ENCODE peak calls at places on chromosomes 13 and 19, in six cellular contexts. O, C, P, E, B and Q are unnamed samples.

GRCh38 chr13:97257800-97258799 is 36.0 kb downstream of the MBNL2 start:
- DNase-seq in C (no peak), B (peak; percentile 77), O (peak; percentile 84), P (peak; percentile 90), E (peak; percentile 98), Q (no peak)

GRCh38 chr13:111165189-111165588 is 50.1 kb downstream of the ARHGEF7 start:
- DNase-seq in E (no peak), C (no peak), P (no peak), B (peak; percentile 26), O (no peak), Q (no peak)

GRCh38 chr13:109301276-109301675 is 485.1 kb downstream of the IRS2 start:
- DNase-seq in E (no peak), O (no peak), P (no peak), C (no peak), B (no peak), Q (no peak)

GRCh38 chr13:34816543-34816942 is 125.5 kb upstream of the NBEA start:
- DNase-seq in C (no peak), E (peak; percentile 28), P (no peak), B (no peak), O (no peak), Q (no peak)

GRCh38 chr19:7477758-7478157 is 11.1 kb downstream of the PEX11G start:
- DNase-seq in C (no peak), P (no peak), B (no peak), E (no peak), O (no peak), Q (no peak)

GRCh38 chr19:43623889-43624670 is 4.7 kb upstream of the ZNF428 start:
- DNase-seq in E (no peak), O (peak; percentile 93), B (peak; percentile 14), P (no peak), C (no peak), Q (peak; percentile 86)

GRCh38 chr19:17797397-17798201 is 2.7 kb downstream of the B3GNT3 start:
- DNase-seq in P (no peak), C (no peak), E (peak; percentile 16), B (peak; percentile 78), O (no peak), Q (no peak)

GRCh38 chr13:39016789-39017188 is 21.1 kb downstream of the PROSER1 start:
- DNase-seq in O (no peak), P (peak; percentile 8), E (peak; percentile 30), B (peak; percentile 35), C (peak; percentile 42), Q (no peak)

GRCh38 chr19:372306-372890 is 27.8 kb upstream of the MIER2 start:
- DNase-seq in P (peak; percentile 70), B (no peak), O (no peak), C (no peak), E (no peak), Q (no peak)

GRCh38 chr19:43777163-43777700 is 3.5 kb downstream of the KCNN4 start:
- DNase-seq in E (peak; percentile 25), P (peak; percentile 36), B (no peak), O (no peak), C (no peak), Q (no peak)

GRCh38 chr19:10334340-10335148 is 1.2 kb upstream of the RAVER1 start:
- DNase-seq in O (peak; percentile 95), P (peak; percentile 93), C (peak; percentile 88), B (peak; percentile 98), E (peak; percentile 97), Q (peak; percentile 99)

GRCh38 chr19:44718441-44719261 is 19.7 kb downstream of the CEACAM16 start:
- DNase-seq in O (peak; percentile 89), E (peak; percentile 83), P (peak; percentile 56), B (no peak), C (peak; percentile 69), Q (peak; percentile 74)

GRCh38 chr13:112803422-112803821 is 113.6 kb downstream of the ATP11A start:
- DNase-seq in B (no peak), P (no peak), E (no peak), O (no peak), C (no peak), Q (no peak)

GRCh38 chr19:45515081-45515624 is 7.9 kb downstream of the VASP start:
- DNase-seq in O (no peak), C (no peak), E (no peak), B (no peak), P (no peak), Q (no peak)

GRCh38 chr19:16457195-16457953 is 14.4 kb downstream of the EPS15L1 start:
- DNase-seq in E (peak; percentile 58), O (no peak), B (no peak), P (peak; percentile 26), C (no peak), Q (peak; percentile 54)

GRCh38 chr19:47157455-47158321 is 27.1 kb downstream of the SAE1 start:
- DNase-seq in E (peak; percentile 47), B (peak; percentile 83), C (peak; percentile 73), O (peak; percentile 85), P (peak; percentile 72), Q (peak; percentile 67)

GRCh38 chr19:48480476-48481190 is 11.5 kb downstream of the CYTH2 start:
- DNase-seq in P (no peak), E (no peak), C (no peak), O (no peak), B (no peak), Q (no peak)

GRCh38 chr19:14786421-14786851 is 8.1 kb upstream of the ADGRE2 start:
- DNase-seq in B (no peak), P (no peak), E (no peak), C (peak; percentile 50), O (peak; percentile 81), Q (no peak)

GRCh38 chr19:50647879-50648615 is 1.2 kb upstream of the C19orf81 start:
- DNase-seq in O (no peak), E (no peak), B (no peak), C (no peak), P (no peak), Q (no peak)

GRCh38 chr13:85693889-85694511 is 105.2 kb downstream of the SLITRK6 start:
- DNase-seq in P (peak; percentile 44), E (peak; percentile 67), C (no peak), O (no peak), B (no peak), Q (no peak)

GRCh38 chr13:31274345-31274870 is 74.6 kb downstream of the B3GLCT start:
- DNase-seq in C (no peak), B (no peak), E (no peak), P (peak; percentile 12), O (no peak), Q (no peak)

GRCh38 chr19:32830231-32831014 is 39.1 kb downstream of the SLC7A9 start:
- DNase-seq in B (peak; percentile 37), C (no peak), O (no peak), E (peak; percentile 66), P (peak; percentile 55), Q (no peak)

GRCh38 chr19:28393574-28394336 is 819.2 kb downstream of the UQCRFS1 start:
- DNase-seq in O (no peak), E (no peak), P (no peak), B (no peak), C (no peak), Q (no peak)

GRCh38 chr13:98686281-98686680 is 66.2 kb downstream of the SLC15A1 start:
- DNase-seq in E (no peak), B (no peak), C (no peak), O (no peak), P (no peak), Q (no peak)

GRCh38 chr13:48564046-48564445 is 31.2 kb upstream of the RCBTB2 start:
- DNase-seq in P (peak; percentile 51), E (no peak), O (no peak), B (no peak), C (no peak), Q (no peak)

GRCh38 chr13:113456116-113456702 is 2.9 kb upstream of the ADPRHL1 start:
- DNase-seq in C (no peak), O (no peak), E (no peak), B (no peak), P (no peak), Q (no peak)

GRCh38 chr19:1057185-1057857 is 9.6 kb upstream of the ARHGAP45 start:
- DNase-seq in P (peak; percentile 67), C (no peak), B (no peak), O (peak; percentile 43), E (peak; percentile 80), Q (no peak)

GRCh38 chr19:10981496-10981895 is 20.7 kb downstream of the SMARCA4 start:
- DNase-seq in P (peak; percentile 73), B (no peak), C (no peak), E (peak; percentile 60), O (no peak), Q (no peak)

GRCh38 chr19:45136507-45137178 is 24.1 kb downstream of the NKPD1 start:
- DNase-seq in P (no peak), O (no peak), E (no peak), B (no peak), C (no peak), Q (no peak)

GRCh38 chr13:26022538-26023292 is 29.1 kb downstream of the SHISA2 start:
- DNase-seq in B (peak; percentile 99), E (peak; percentile 92), P (peak; percentile 47), O (no peak), C (no peak), Q (no peak)
- H3K18ac ChIP-seq in B (peak overlapping the region; percentile 34), E (peak overlapping the region; percentile 17), P (no peak overlapping the region), O (no peak overlapping the region), C (peak overlapping the region; percentile 58), Q (no peak overlapping the region)

DNA sequence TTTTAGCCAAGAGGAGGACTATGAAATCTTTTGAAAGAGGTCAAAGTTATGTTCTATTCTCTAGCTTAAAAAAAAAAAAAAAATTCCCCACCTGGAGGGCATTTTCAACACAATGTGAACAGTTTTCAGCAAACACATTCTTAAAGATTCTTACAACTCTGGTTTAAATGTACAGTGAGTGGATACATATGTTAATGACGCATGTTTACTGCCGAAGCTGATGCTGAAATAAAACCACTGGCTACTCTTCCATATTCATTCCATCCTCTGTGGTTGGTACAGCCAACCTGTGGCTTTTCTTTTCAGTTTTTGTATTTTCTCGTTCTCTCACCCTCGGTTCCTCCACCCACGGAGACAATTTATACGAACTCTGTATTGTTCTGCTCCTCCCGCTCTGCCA is 466.3 kb upstream of the ARGLU1 start:
- DNase-seq in O (no peak), B (no peak), C (no peak), P (peak; percentile 52), E (no peak), Q (no peak)
- H2AFZ ChIP-seq in O (no peak overlapping the region), B (no peak overlapping the region), C (no peak overlapping the region), P (peak overlapping the region; percentile 69), E (no peak overlapping the region), Q (no peak overlapping the region)

GRCh38 chr13:73168226-73168992 is 109.6 kb downstream of the KLF5 start:
- DNase-seq in B (peak; percentile 10), C (no peak), O (no peak), P (peak; percentile 45), E (peak; percentile 24), Q (no peak)
- H3K18ac ChIP-seq in B (no peak overlapping the region), C (no peak overlapping the region), O (no peak overlapping the region), P (peak overlapping the region; percentile 25), E (no peak overlapping the region), Q (no peak overlapping the region)

GRCh38 chr13:29481603-29482002 is 113.9 kb downstream of the SLC7A1 start:
- DNase-seq in C (no peak), O (no peak), B (no peak), E (no peak), P (no peak), Q (no peak)

GRCh38 chr13:29484236-29484635 is 111.3 kb downstream of the SLC7A1 start:
- DNase-seq in C (no peak), B (no peak), E (no peak), O (no peak), P (no peak), Q (no peak)

GRCh38 chr13:29482504-29482903 is 113.0 kb downstream of the SLC7A1 start:
- DNase-seq in P (no peak), B (peak; percentile 52), O (no peak), C (no peak), E (no peak), Q (no peak)

GRCh38 chr13:29484796-29485195 is 110.7 kb downstream of the SLC7A1 start:
- DNase-seq in O (no peak), P (no peak), B (no peak), C (no peak), E (no peak), Q (no peak)

GRCh38 chr13:29483211-29483610 is 112.3 kb downstream of the SLC7A1 start:
- DNase-seq in C (no peak), E (no peak), O (no peak), B (no peak), P (no peak), Q (no peak)
- H2AFZ ChIP-seq in C (no peak overlapping the region), E (no peak overlapping the region), O (no peak overlapping the region), B (no peak overlapping the region), P (no peak overlapping the region), Q (no peak overlapping the region)